ENCODE peak calls at places on chromosomes 1 and 21, in nine cellular contexts. A is MM.1S; N is HAP-1; T is kidney epithelial cell; U is activated CD4-positive, alpha-beta T cell treated with anti-CD3 and anti-CD28 coated beads, Interleukin-2, amount 10 ng/mL, durations not matched to agents 7 days and 5 days; C is stomach; H is psoas muscle; L is T-helper 1 cell; V is HEK293T. J is an unnamed sample.

GRCh38 chr1:243791586-243792267 is 58.3 kb downstream of the AKT3 start:
- DNase-seq in V (no peak), L (no peak), T (no peak), N (no peak), U (no peak), A (no peak), H (no peak), C (no peak), J (no peak)

GRCh38 chr1:178625695-178626094 is 99.3 kb upstream of the RALGPS2 start:
- DNase-seq in H (no peak), C (no peak), T (no peak), A (no peak), V (no peak), U (no peak), N (no peak), L (no peak), J (no peak)

GRCh38 chr1:85243336-85243735 is 16.1 kb downstream of the C1orf52 start:
- DNase-seq in C (no peak), V (no peak), A (no peak), U (no peak), T (no peak), N (peak), L (no peak), H (no peak), J (no peak)

GRCh38 chr1:171758011-171758410 is 16.1 kb upstream of the VAMP4 start:
- DNase-seq in C (no peak), H (no peak), V (no peak), L (no peak), U (no peak), N (no peak), A (no peak), T (no peak), J (no peak)

GRCh38 chr1:24048205-24048869 is 63.6 kb downstream of the MYOM3 start:
- DNase-seq in C (no peak), H (no peak), A (no peak), U (no peak), N (no peak), V (no peak), L (no peak), T (no peak), J (peak)

GRCh38 chr1:116508984-116509980 is 61.5 kb downstream of the CD58 start:
- DNase-seq in C (no peak), N (no peak), T (peak), U (no peak), V (no peak), A (no peak), L (no peak), H (no peak), J (peak)

GRCh38 chr1:210291786-210292275 is 36.9 kb upstream of the HHAT start:
- DNase-seq in T (no peak), N (no peak), H (no peak), U (no peak), L (no peak), C (no peak), V (no peak), A (no peak), J (peak)

GRCh38 chr1:53893999-53894636 is at the start of gene DIO1:
- DNase-seq in C (no peak), L (no peak), U (no peak), H (no peak), N (no peak), A (no peak), V (no peak), T (no peak), J (no peak)

GRCh38 chr1:64980745-64981601 is 14.6 kb upstream of the JAK1 start:
- DNase-seq in C (peak), U (no peak), H (no peak), A (no peak), V (no peak), N (no peak), L (no peak), T (no peak), J (peak)

GRCh38 chr1:114979278-114979891 is 50.2 kb upstream of the TSHB start:
- DNase-seq in V (peak), U (peak), T (no peak), C (peak), L (peak), H (peak), A (peak), N (peak), J (peak)

GRCh38 chr1:235002706-235003300 is 125.8 kb downstream of the TOMM20 start:
- DNase-seq in U (no peak), N (no peak), C (no peak), L (no peak), A (no peak), T (no peak), H (no peak), V (no peak), J (no peak)

GRCh38 chr21:46052703-46053651 is 44.9 kb upstream of the COL6A2 start:
- DNase-seq in H (no peak), A (no peak), V (no peak), N (no peak), U (no peak), L (no peak), T (peak), C (no peak), J (peak)

GRCh38 chr21:15539376-15539775 is 190.4 kb upstream of the USP25 start:
- DNase-seq in H (no peak), L (no peak), T (no peak), C (no peak), U (no peak), V (no peak), N (no peak), A (no peak), J (no peak)

GRCh38 chr1:158163000-158163947 is 17.4 kb upstream of the CD1D start:
- DNase-seq in V (no peak), T (no peak), A (peak), L (no peak), N (no peak), H (no peak), C (no peak), U (no peak), J (no peak)

GRCh38 chr1:41622402-41622801 is 137.9 kb upstream of the EDN2 start:
- DNase-seq in L (no peak), A (no peak), N (no peak), V (no peak), U (no peak), T (no peak), H (no peak), C (no peak), J (no peak)

GRCh38 chr1:19661721-19662228 is 2.9 kb upstream of the HTR6 start:
- DNase-seq in L (peak), U (peak), T (no peak), V (no peak), A (peak), C (no peak), H (no peak), N (peak), J (peak)

GRCh38 chr1:243346481-243346880 is 90.6 kb downstream of the SDCCAG8 start:
- DNase-seq in H (no peak), T (no peak), C (no peak), V (no peak), A (no peak), L (no peak), U (no peak), N (peak), J (no peak)

GRCh38 chr1:15305366-15305765 is 58.3 kb downstream of the FHAD1 start:
- DNase-seq in U (no peak), V (no peak), T (no peak), A (no peak), N (no peak), H (no peak), C (no peak), L (no peak), J (peak)

GRCh38 chr1:160400284-160400645 is at the start of gene VANGL2:
- DNase-seq in A (peak), L (peak), U (peak), H (peak), C (peak), V (peak), N (peak), T (no peak), J (peak)

GRCh38 chr1:94418664-94419655 is 771 bp downstream of the ABCD3 start:
- DNase-seq in U (no peak), T (no peak), V (peak), N (peak), A (no peak), H (peak), C (peak), L (peak), J (peak)

GRCh38 chr1:87117761-87118160 is 203.3 kb downstream of the HS2ST1 start:
- DNase-seq in V (no peak), C (no peak), L (no peak), T (no peak), H (no peak), N (no peak), U (no peak), A (no peak), J (peak)

GRCh38 chr1:40143891-40144575 is 17.2 kb upstream of the RLF start:
- DNase-seq in T (no peak), A (peak), V (peak), C (peak), H (no peak), L (peak), U (peak), N (peak), J (peak)

GRCh38 chr1:209875510-209875909 is 47.7 kb downstream of the UTP25 start:
- DNase-seq in A (no peak), L (no peak), N (no peak), U (no peak), H (no peak), V (peak), T (no peak), C (no peak), J (peak)

GRCh38 chr1:21217812-21218596 is 41.3 kb upstream of the EIF4G3 start:
- DNase-seq in L (peak), T (no peak), A (no peak), H (peak), U (peak), N (no peak), C (peak), V (peak), J (no peak)

J was measured in astrocyte of the spinal cord.